ENCODE peak calls at places on chromosomes 5 and 9, in nine cellular contexts. O is PC-3, W is spleen, S is fibroblast of mammary gland, I is neural progenitor cell, Y is esophagus squamous epithelium, Q is mammary epithelial cell, F is A549, B is IMR-90. Z is an unnamed sample.
A peak's percentile ranks its signal among the peaks of the same experiment; 100 is the strongest.

GRCh38 chr5:84403773-84404172 is 19.1 kb upstream of the EDIL3 start:
- DNase-seq in I (no peak), Q (peak; percentile 96), O (peak; percentile 81), Y (no peak), W (no peak), B (peak; percentile 97), S (peak; percentile 93), F (no peak), Z (peak; percentile 71)

GRCh38 chr5:176899946-176900782 is 1.0 kb upstream of the HK3 start:
- DNase-seq in Y (no peak), Q (no peak), O (no peak), F (no peak), W (no peak), B (peak; percentile 5), S (no peak), I (no peak), Z (no peak)

GRCh38 chr5:83708170-83708569 is 12.5 kb downstream of the HAPLN1 start:
- DNase-seq in I (no peak), Y (no peak), B (no peak), O (no peak), S (no peak), W (no peak), Q (no peak), F (no peak), Z (no peak)

GRCh38 chr5:176446884-176447537 is 1.2 kb upstream of the FAF2 start:
- DNase-seq in F (no peak), B (no peak), W (peak; percentile 81), Y (no peak), Q (no peak), S (no peak), I (peak; percentile 41), O (no peak), Z (no peak)

GRCh38 chr5:107966216-107966615 is 295.5 kb upstream of the EFNA5 start:
- DNase-seq in S (no peak), B (peak; percentile 17), W (no peak), I (no peak), Q (no peak), O (no peak), Y (no peak), F (no peak), Z (no peak)

GRCh38 chr9:71036501-71036900 is 84.9 kb downstream of the TRPM3 start:
- DNase-seq in Q (peak; percentile 18), Y (no peak), I (no peak), B (no peak), W (no peak), O (no peak), F (no peak), S (peak; percentile 45), Z (no peak)

GRCh38 chr9:132647355-132647754 is 22.4 kb downstream of the DDX31 start:
- DNase-seq in I (no peak), F (no peak), Y (no peak), W (no peak), O (peak; percentile 91), B (peak; percentile 100), S (peak; percentile 100), Q (peak; percentile 96), Z (peak; percentile 99)

GRCh38 chr9:36308281-36308680 is 50.0 kb upstream of the GNE start:
- DNase-seq in Q (no peak), I (no peak), Y (no peak), O (no peak), B (no peak), F (no peak), S (no peak), W (no peak), Z (no peak)

GRCh38 chr5:143554918-143555477 is 151.5 kb upstream of the NR3C1 start:
- DNase-seq in O (no peak), I (no peak), Y (no peak), F (peak; percentile 79), Q (no peak), B (peak; percentile 84), W (no peak), S (peak; percentile 74), Z (no peak)

GRCh38 chr5:88877826-88878225 is 5.2 kb downstream of the MEF2C start:
- DNase-seq in I (no peak), Q (no peak), S (peak; percentile 10), B (no peak), Y (no peak), W (no peak), F (no peak), O (peak; percentile 75), Z (peak; percentile 59)
- H3K4me3 ChIP-seq in I (no peak overlapping the region), Q (no peak overlapping the region), S (no peak overlapping the region), B (no peak overlapping the region), Y (peak overlapping the region; percentile 26), W (no peak overlapping the region), F (no peak overlapping the region), O (no peak overlapping the region), Z (no peak overlapping the region)

DNA sequence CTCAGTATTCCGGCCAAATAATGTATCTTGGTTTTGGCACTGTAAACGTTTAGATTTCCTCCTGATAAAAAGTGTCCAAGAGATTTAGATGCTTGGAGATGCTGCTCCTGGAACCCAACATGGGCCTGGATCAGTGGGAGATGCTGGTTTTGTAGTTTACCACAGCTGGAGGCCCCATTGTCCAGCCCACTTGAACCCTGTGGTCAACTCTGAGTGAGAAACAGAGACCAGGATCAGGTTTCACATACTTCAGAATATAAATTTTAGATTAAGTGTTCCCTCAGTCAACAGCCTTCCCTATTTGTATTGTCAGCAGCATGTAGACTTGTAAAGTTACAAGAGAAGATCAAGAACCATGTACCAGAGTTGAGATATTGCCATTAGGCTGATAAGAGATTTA is 144.7 kb upstream of the C9orf72 start:
- DNase-seq in B (no peak), Q (no peak), S (no peak), I (no peak), Y (no peak), F (no peak), O (no peak), W (no peak), Z (no peak)
- TF ChIP-seq CTCF in B (no peak), Q (no peak), S (no peak), I (no peak), Y (no peak), F (no peak), O (no peak), W (no peak), Z (no peak)

GRCh38 chr5:128535225-128535624 is 2.8 kb downstream of the FBN2 start:
- DNase-seq in I (no peak), O (peak; percentile 11), B (no peak), S (no peak), F (no peak), Y (no peak), W (no peak), Q (no peak), Z (no peak)

GRCh38 chr5:128537999-128538248 is at the start of gene FBN2:
- DNase-seq in F (no peak), I (no peak), Y (no peak), Q (no peak), W (peak; percentile 80), O (no peak), B (no peak), S (no peak), Z (no peak)

GRCh38 chr5:128536861-128537305 is 1.2 kb downstream of the FBN2 start:
- DNase-seq in Q (no peak), B (peak; percentile 30), S (peak; percentile 39), Y (no peak), O (no peak), I (peak; percentile 76), W (no peak), F (no peak), Z (no peak)

GRCh38 chr5:128537306-128537998 is 593 bp downstream of the FBN2 start:
- DNase-seq in Y (no peak), B (peak; percentile 55), F (peak; percentile 45), Q (peak; percentile 59), W (peak; percentile 80), I (peak; percentile 73), S (peak; percentile 66), O (peak; percentile 27), Z (no peak)

DNA sequence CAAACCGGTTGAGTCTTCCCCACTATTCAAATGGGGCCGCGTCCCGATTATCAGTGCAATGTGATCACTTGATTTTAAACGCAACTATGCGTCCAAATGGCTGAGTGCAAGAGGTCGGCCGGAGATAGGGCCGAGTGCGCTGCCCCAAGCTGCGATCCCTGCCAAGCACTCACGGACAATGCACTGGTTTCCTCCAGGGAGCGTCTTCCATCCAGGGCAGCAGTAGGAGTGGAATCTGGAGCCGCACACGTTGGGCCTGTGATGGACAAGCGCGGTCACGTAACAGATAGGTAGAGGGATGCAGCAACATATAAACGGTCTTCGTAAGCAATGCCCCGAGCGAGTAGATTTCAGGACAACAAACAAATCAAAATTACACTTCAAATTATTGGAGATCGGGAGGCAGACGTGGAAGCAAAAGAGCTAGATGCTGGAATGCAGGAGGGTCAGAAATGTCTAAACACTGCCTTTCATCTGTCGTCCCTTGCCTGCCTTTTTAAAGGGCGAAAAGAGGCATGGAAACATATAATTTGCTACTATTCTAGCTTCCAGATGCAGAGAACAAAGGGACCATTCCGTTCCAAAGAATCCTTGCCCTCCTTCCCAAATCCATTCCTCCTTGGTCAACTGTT is 1.7 kb downstream of the FBN2 start:
- DNase-seq in B (peak; percentile 17), O (no peak), W (no peak), S (no peak), I (peak; percentile 76), Y (no peak), Q (no peak), F (peak; percentile 4), Z (no peak)
- H3K4me3 ChIP-seq in B (peak overlapping the region; percentile 81), O (peak overlapping the region; percentile 92), W (no peak overlapping the region), S (peak overlapping the region; percentile 72), I (peak overlapping the region; percentile 82), Y (no peak overlapping the region), Q (peak overlapping the region; percentile 92), F (peak overlapping the region; percentile 84), Z (peak overlapping the region; percentile 24)

GRCh38 chr5:180624630-180625029 is 24.8 kb downstream of the FLT4 start:
- DNase-seq in Q (no peak), B (no peak), W (no peak), O (no peak), Y (no peak), I (no peak), F (no peak), S (no peak), Z (no peak)
- TF ChIP-seq CTCF in Q (no peak), B (no peak), W (no peak), O (no peak), Y (no peak), I (no peak), F (no peak), S (no peak), Z (no peak)

DNA sequence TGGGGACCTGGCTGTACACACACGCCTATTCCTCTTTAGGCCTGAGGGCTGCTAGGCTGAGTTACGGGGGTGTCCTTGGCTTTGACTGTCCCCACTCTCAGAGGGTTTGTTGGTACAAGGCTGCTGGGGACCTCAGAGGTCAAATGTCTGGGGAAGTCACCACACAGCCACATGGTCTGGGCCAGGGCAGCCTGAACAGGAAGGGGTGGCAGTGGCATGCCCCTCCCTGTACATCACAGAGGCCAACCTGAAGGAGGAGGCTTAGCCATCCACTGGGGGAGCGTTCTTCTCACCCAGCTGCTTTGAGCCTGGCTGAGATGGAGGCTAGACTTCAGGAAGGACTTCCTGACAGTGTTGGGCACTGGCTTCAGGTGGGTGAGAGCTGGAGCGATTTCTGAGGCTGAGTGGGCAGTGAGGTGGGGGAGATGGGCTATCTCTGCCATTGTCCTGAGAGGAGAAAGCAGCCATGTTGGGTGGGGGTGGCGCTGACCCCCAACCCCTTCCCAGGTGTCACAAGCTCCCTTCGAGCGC is 36.3 kb downstream of the CXXC5 start:
- DNase-seq in O (no peak), S (no peak), W (no peak), B (no peak), F (no peak), I (no peak), Q (no peak), Y (no peak), Z (no peak)
- H3K4me3 ChIP-seq in O (no peak overlapping the region), S (no peak overlapping the region), W (no peak overlapping the region), B (no peak overlapping the region), F (no peak overlapping the region), I (no peak overlapping the region), Q (no peak overlapping the region), Y (no peak overlapping the region), Z (no peak overlapping the region)

GRCh38 chr5:3197699-3198098 is 397.9 kb upstream of the IRX1 start:
- DNase-seq in W (no peak), F (no peak), Y (no peak), O (no peak), B (no peak), Q (no peak), S (no peak), I (peak; percentile 84), Z (no peak)
- TF ChIP-seq CTCF in W (no peak), F (no peak), Y (no peak), O (no peak), B (no peak), Q (no peak), S (no peak), I (peak; percentile 28), Z (no peak)

Z was measured in AG10803.